ENCODE peak calls at places on chromosome 5, in ten cellular contexts. X is AG10803; Q is heart right ventricle; Z is GM10248; R is tibial artery; N is CD4-positive, alpha-beta T cell; S is AG09319; F is fibroblast of lung; L is neural crest cell; I is BE2C. O is an unnamed sample.

GRCh38 chr5:120605325-120606079 is 141.4 kb downstream of the PRR16 start:
- DNase-seq in L (no peak), I (no peak), N (no peak), F (no peak), Z (no peak), Q (no peak), X (peak), R (no peak), S (no peak), O (no peak)

GRCh38 chr5:83249156-83249555 is 171.8 kb downstream of the XRCC4 start:
- DNase-seq in N (no peak), R (no peak), S (no peak), F (peak), L (no peak), X (peak), Z (no peak), Q (no peak), I (no peak), O (no peak)

GRCh38 chr5:97131139-97131710 is 11.2 kb downstream of the LIX1 start:
- DNase-seq in Q (no peak), Z (no peak), F (peak), R (no peak), N (no peak), X (no peak), S (no peak), I (no peak), L (no peak), O (no peak)

GRCh38 chr5:35773936-35774335 is 82.8 kb upstream of the IL7R start:
- DNase-seq in N (no peak), I (no peak), R (no peak), X (peak), L (no peak), Z (no peak), F (peak), S (no peak), Q (no peak), O (no peak)

GRCh38 chr5:68740204-68740910 is 353.5 kb upstream of the SLC30A5 start:
- DNase-seq in X (no peak), L (no peak), Q (no peak), F (no peak), R (no peak), N (no peak), I (no peak), S (no peak), Z (peak), O (no peak)

GRCh38 chr5:137279631-137280236 is 219.4 kb downstream of the SPOCK1 start:
- DNase-seq in L (no peak), Q (no peak), X (no peak), F (no peak), N (no peak), R (no peak), S (no peak), Z (no peak), I (no peak), O (no peak)

GRCh38 chr5:154309361-154309725 is 118.8 kb downstream of the GALNT10 start:
- DNase-seq in R (no peak), L (no peak), Z (no peak), S (no peak), X (peak), N (no peak), F (no peak), Q (no peak), I (no peak), O (no peak)

GRCh38 chr5:53397141-53397794 is 83.2 kb upstream of the FST start:
- DNase-seq in Q (no peak), I (no peak), Z (no peak), R (no peak), N (no peak), F (no peak), S (no peak), X (no peak), L (no peak), O (no peak)

GRCh38 chr5:102306121-102306520 is 10.0 kb upstream of the SLCO4C1 start:
- DNase-seq in Q (no peak), N (no peak), S (no peak), X (no peak), Z (no peak), F (no peak), L (no peak), I (no peak), R (no peak), O (no peak)

GRCh38 chr5:77144837-77145139 is 57.7 kb upstream of the ZBED3 start:
- DNase-seq in S (no peak), N (no peak), Q (no peak), R (no peak), X (no peak), F (no peak), L (no peak), I (no peak), Z (no peak), O (no peak)

DNA sequence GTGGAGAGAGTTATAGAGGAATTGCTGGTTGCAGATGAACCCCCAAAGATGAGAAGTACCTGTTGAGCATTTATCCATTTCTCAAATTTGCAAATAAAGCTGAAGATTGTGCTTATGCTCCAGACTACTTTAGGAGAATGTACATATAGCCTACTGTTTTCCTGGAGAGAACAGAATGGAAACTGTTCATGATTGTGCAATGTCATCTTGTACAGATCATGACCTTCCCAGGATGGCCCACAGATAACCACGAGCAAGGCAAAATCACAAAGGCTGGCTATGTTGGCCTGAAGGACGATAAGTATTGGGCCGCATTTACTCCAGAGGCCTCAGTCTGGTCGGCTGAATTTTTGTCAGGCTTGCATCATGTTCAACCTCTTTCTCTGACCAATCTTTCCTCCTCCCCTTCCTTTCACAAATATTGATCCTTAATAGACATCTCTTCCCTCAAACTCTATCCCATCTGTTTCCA is 28.5 kb upstream of the RICTOR start:
- DNase-seq in I (no peak), Q (no peak), Z (no peak), L (no peak), S (no peak), R (no peak), N (no peak), F (peak), X (no peak), O (no peak)
- TF ChIP-seq CTCF in I (no peak), Q (no peak), Z (no peak), L (no peak), S (no peak), R (no peak), N (no peak), F (no peak), X (no peak), O (no peak)

DNA sequence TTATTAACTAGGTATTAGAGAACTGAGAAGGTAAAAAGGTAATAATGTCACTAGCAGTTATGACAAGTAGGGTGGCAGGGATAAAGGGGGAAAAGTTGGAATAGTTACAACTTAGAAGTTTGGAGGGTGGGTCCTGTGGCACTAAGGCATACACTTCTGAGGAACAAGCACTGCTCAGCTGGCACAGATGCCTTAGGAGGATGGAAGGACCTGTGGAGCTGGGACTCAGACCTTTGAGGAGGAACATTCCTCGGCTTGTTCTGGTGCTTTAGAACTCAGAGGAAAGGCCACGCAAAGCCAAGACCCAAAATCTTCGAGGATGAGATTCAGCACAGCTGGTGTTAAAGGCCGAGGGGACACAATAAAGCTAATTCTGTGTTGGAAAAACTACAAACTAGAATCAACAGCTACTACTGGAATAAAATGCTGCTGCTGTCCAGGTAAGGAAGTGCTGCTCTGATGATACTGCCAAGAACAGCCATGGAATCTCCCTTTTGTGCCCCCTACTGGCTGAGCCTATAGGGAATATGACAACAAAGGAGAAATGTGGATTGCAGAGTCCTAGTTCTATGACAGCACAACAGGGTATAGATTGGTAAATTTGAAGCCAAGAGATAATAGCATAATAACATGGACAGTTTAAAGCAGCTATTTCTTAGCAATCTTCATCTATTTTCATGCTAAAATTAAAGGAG is 126.7 kb downstream of the SLC25A46 start:
- DNase-seq in S (no peak), F (no peak), Z (peak), I (peak), L (peak), Q (no peak), N (no peak), X (peak), R (no peak), O (peak)
- TF ChIP-seq CTCF in S (peak), F (peak), Z (peak), I (peak), L (peak), Q (peak), N (no peak), X (peak), R (no peak), O (peak)

GRCh38 chr5:18465833-18466681 is 831.8 kb downstream of the TAF11L14 start:
- DNase-seq in X (peak), S (no peak), N (no peak), Q (peak), I (peak), Z (peak), R (no peak), F (peak), L (peak), O (peak)
- TF ChIP-seq CTCF in X (peak), S (peak), N (peak), Q (peak), I (peak), Z (peak), R (peak), F (peak), L (peak), O (peak)

GRCh38 chr5:169268019-169268418 is 32.9 kb downstream of the SLIT3 start:
- DNase-seq in N (no peak), I (no peak), L (no peak), S (peak), F (no peak), Z (no peak), R (no peak), Q (no peak), X (peak), O (no peak)

GRCh38 chr5:169270827-169271226 is 30.1 kb downstream of the SLIT3 start:
- DNase-seq in R (no peak), L (no peak), Q (no peak), N (no peak), I (no peak), F (no peak), Z (no peak), S (no peak), X (no peak), O (no peak)

GRCh38 chr5:169263591-169263990 is 37.3 kb downstream of the SLIT3 start:
- DNase-seq in S (no peak), N (no peak), X (peak), Q (no peak), I (no peak), L (no peak), R (no peak), Z (no peak), F (no peak), O (no peak)

DNA sequence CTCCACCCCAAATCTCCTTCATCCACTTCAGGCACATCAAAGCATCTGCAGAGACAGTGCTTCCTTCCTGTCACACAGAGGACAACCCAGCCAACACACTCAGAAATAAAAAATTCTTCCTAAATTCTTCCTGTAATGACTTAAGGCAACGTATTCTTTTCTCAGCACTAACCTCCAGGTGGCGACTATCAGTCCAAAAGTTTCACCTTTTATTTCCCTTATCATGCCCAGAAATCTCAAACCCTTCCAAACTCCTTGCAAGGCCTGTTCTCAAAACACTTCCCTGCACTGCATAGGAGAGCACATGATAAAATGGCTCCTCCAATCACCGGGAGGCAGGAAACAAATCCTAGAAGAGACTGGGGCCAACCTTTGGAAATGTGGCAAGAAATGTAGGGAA is 35.1 kb downstream of the SLIT3 start:
- DNase-seq in N (no peak), L (no peak), F (peak), I (no peak), R (no peak), S (no peak), Q (no peak), Z (no peak), X (no peak), O (peak)
- TF ChIP-seq CTCF in N (no peak), L (peak), F (peak), I (peak), R (no peak), S (no peak), Q (no peak), Z (peak), X (peak), O (no peak)

DNA sequence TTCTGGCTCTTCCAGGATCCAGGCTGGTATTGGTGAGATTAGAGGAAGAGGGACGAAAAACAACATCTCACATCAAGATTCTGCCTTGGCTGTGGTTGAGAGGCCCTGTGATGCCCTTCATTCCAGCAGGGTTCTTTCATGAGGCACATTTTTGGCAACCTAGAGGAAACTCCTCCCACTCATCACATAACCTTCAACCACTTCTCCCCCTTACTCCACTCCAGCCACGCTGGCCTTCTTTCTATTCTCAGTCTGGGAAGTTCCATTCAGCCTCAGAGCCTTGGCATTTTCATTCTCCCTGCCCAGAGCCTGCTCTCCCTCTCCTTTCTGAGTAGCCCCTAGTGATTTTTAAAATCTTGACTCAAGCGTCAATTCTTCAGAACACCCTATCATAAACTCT is 337.5 kb downstream of the ZSWIM6 start:
- DNase-seq in F (no peak), Z (no peak), S (no peak), L (no peak), I (no peak), X (no peak), R (no peak), Q (no peak), N (no peak), O (no peak)
- TF ChIP-seq CTCF in F (no peak), Z (no peak), S (no peak), L (no peak), I (no peak), X (no peak), R (no peak), Q (no peak), N (no peak), O (no peak)

DNA sequence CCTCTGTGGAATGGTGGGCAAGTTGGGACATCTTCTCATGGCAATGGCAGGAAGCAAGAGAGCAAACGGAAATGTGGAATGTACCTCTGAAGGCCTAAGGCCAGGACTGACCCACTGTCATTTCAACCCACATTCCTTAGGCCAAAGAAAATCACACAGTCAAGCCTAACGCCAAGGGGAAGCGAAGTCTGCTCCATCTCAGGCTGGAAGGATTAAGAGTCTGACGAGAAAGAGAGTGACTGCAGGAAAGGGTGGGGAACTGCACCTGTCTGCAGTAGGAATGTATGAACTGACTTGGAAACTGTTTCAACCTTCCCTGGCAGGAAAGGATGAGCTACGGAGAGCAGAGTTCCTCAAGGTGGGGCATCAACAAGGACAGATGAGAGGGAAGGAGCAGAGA is 90.2 kb upstream of the TAS2R1 start:
- DNase-seq in N (no peak), Q (no peak), L (no peak), Z (no peak), I (no peak), R (no peak), X (no peak), S (no peak), F (no peak), O (no peak)
- TF ChIP-seq CTCF in N (no peak), Q (no peak), L (no peak), Z (no peak), I (no peak), R (no peak), X (no peak), S (no peak), F (no peak), O (no peak)

DNA sequence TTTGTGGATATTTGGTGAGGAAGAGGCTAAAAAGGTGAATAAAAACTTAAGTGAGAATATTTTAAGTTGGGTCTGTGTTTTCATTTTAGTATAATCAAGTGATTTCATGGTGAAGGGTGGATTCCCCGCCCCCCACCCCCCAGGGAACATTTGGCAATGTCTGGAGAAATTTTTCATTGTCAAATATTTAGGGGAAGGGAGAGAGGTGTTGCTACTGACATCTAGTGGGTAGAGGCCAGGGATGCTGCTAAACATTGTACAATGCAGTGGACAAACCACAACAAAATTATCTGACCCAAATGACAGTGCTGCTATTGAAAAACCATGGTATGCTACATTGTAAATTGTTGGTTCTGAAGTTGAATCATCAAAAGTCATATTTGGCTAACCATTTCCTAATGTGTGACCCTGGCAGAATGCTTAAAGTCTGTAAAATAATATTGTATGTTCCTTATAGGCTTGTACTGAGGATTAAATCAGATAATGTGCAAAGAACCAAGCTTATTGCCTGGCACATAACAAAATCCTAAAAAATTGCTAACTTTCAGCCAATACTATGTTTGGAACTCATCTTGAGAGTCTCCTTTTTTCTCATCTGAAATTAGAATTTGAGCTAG is 5.6 kb downstream of the C5orf24 start:
- DNase-seq in Z (no peak), X (peak), R (no peak), I (peak), Q (no peak), F (peak), L (no peak), N (no peak), S (no peak), O (no peak)
- TF ChIP-seq CTCF in Z (peak), X (peak), R (no peak), I (peak), Q (peak), F (peak), L (peak), N (peak), S (peak), O (peak)

O was measured in GM13977.